ENCODE peak calls at places on chromosome X, in four cellular contexts. Z, U, N and O are unnamed samples.

GRCh38 chrX:24347871-24348270 is 12.6 kb upstream of the SUPT20HL1 start:
- DNase-seq in Z (peak; percentile 8), U (no peak), N (no peak), O (no peak)

GRCh38 chrX:295136-295535 is 14.0 kb downstream of the PLCXD1 start:
- DNase-seq in Z (no peak), U (no peak), N (no peak), O (no peak)

GRCh38 chrX:49673394-49673793 is 22.4 kb downstream of the PAGE1 start:
- DNase-seq in Z (no peak), U (no peak), N (no peak), O (no peak)

GRCh38 chrX:63754141-63754859 is 30.7 kb downstream of the ARHGEF9 start:
- DNase-seq in Z (peak; percentile 15), U (peak; percentile 6), N (no peak), O (no peak)

GRCh38 chrX:3370656-3371055 is 24.2 kb upstream of the MXRA5 start:
- DNase-seq in Z (no peak), U (no peak), N (no peak), O (no peak)

GRCh38 chrX:16601885-16602284 is 48.1 kb upstream of the S100G start:
- DNase-seq in Z (no peak), U (no peak), N (no peak), O (no peak)

GRCh38 chrX:147899715-147900114 is 12.0 kb upstream of the FMR1 start:
- DNase-seq in Z (no peak), U (no peak), N (no peak), O (no peak)

GRCh38 chrX:10265775-10266174 is 109.0 kb downstream of the CLCN4 start:
- DNase-seq in Z (no peak), U (no peak), N (no peak), O (no peak)

GRCh38 chrX:122504026-122504425 is 680.1 kb upstream of the GRIA3 start:
- DNase-seq in Z (no peak), U (no peak), N (no peak), O (no peak)

GRCh38 chrX:17596546-17597205 is 140.6 kb upstream of the SCML1 start:
- DNase-seq in Z (no peak), U (no peak), N (no peak), O (no peak)

GRCh38 chrX:123263246-123263757 is 79.2 kb downstream of the GRIA3 start:
- DNase-seq in Z (no peak), U (no peak), N (no peak), O (no peak)

GRCh38 chrX:74536142-74537010 is 78.0 kb downstream of the RLIM start:
- DNase-seq in Z (peak; percentile 83), U (peak; percentile 30), N (peak; percentile 30), O (no peak)

GRCh38 chrX:34849371-34849770 is 93.2 kb upstream of the FAM47B start:
- DNase-seq in Z (peak; percentile 74), U (no peak), N (no peak), O (no peak)

GRCh38 chrX:39730671-39731389 is 366.9 kb downstream of the BCOR start:
- DNase-seq in Z (peak; percentile 88), U (peak; percentile 72), N (peak; percentile 67), O (peak; percentile 4)

GRCh38 chrX:134004038-134004437 is 18.6 kb upstream of the GPC3 start:
- DNase-seq in Z (peak; percentile 1), U (no peak), N (no peak), O (no peak)

GRCh38 chrX:49844622-49845021 is 15.5 kb downstream of the PAGE4 start:
- DNase-seq in Z (no peak), U (no peak), N (no peak), O (no peak)

GRCh38 chrX:44906041-44906440 is 33.1 kb downstream of the KDM6A start:
- DNase-seq in Z (no peak), U (no peak), N (no peak), O (no peak)

GRCh38 chrX:18643243-18643642 is 28.7 kb downstream of the RS1 start:
- DNase-seq in Z (no peak), U (no peak), N (no peak), O (no peak)

GRCh38 chrX:20906571-20906970 is 467.6 kb upstream of the CNKSR2 start:
- DNase-seq in Z (no peak), U (no peak), N (no peak), O (no peak)

GRCh38 chrX:142663330-142664095 is 362.2 kb upstream of the SPANXN4 start:
- DNase-seq in Z (no peak), U (no peak), N (no peak), O (no peak)

GRCh38 chrX:130728208-130728607 is 174.8 kb downstream of the ENOX2 start:
- DNase-seq in Z (peak; percentile 46), U (no peak), N (no peak), O (no peak)

GRCh38 chrX:38754102-38754790 is 47.0 kb upstream of the MID1IP1 start:
- DNase-seq in Z (peak; percentile 58), U (no peak), N (peak; percentile 39), O (peak; percentile 19)

GRCh38 chrX:12950851-12951589 is 23.9 kb upstream of the TMSB4X start:
- DNase-seq in Z (no peak), U (peak; percentile 78), N (peak; percentile 69), O (peak; percentile 26)

GRCh38 chrX:9315086-9315485 is 149.8 kb upstream of the TBL1X start:
- DNase-seq in Z (peak; percentile 20), U (no peak), N (no peak), O (no peak)

GRCh38 chrX:16946361-16946964 is at the start of gene REPS2:
- DNase-seq in Z (peak; percentile 18), U (peak; percentile 79), N (peak; percentile 95), O (peak; percentile 41)

GRCh38 chrX:21740329-21741274 is 17.3 kb downstream of the SMPX start:
- DNase-seq in Z (no peak), U (no peak), N (no peak), O (peak; percentile 59)

GRCh38 chrX:141669689-141670088 is 28.9 kb downstream of the SPANXD start:
- DNase-seq in Z (no peak), U (no peak), N (no peak), O (no peak)

GRCh38 chrX:129678176-129678880 is 23.6 kb upstream of the APLN start:
- DNase-seq in Z (no peak), U (peak; percentile 61), N (no peak), O (no peak)

GRCh38 chrX:107470971-107471370 is 21.5 kb downstream of the FRMPD3 start:
- DNase-seq in Z (no peak), U (no peak), N (no peak), O (no peak)

GRCh38 chrX:116436358-116436816 is at the start of gene SLC6A14:
- DNase-seq in Z (no peak), U (no peak), N (no peak), O (peak; percentile 49)

GRCh38 chrX:77528034-77528433 is 80.8 kb downstream of the FGF16 start:
- DNase-seq in Z (no peak), U (no peak), N (peak; percentile 24), O (no peak)

GRCh38 chrX:7139202-7140081 is 8.1 kb upstream of the STS start:
- DNase-seq in Z (peak; percentile 92), U (no peak), N (no peak), O (no peak)

GRCh38 chrX:33194876-33195433 is 16.4 kb downstream of the DMD start:
- DNase-seq in Z (peak; percentile 33), U (no peak), N (no peak), O (no peak)
- TF ChIP-seq MAZ in Z (no peak), U (no peak), N (no peak), O (no peak)

GRCh38 chrX:101419489-101419888 is 11.5 kb downstream of the HNRNPH2 start:
- DNase-seq in Z (no peak), U (no peak), N (no peak), O (no peak)

GRCh38 chrX:101415180-101416130 is 7.4 kb downstream of the HNRNPH2 start:
- DNase-seq in Z (peak; percentile 84), U (peak; percentile 57), N (peak; percentile 49), O (peak; percentile 14)

GRCh38 chrX:101417190-101417589 is 9.2 kb downstream of the HNRNPH2 start:
- DNase-seq in Z (no peak), U (no peak), N (no peak), O (no peak)

GRCh38 chrX:101416691-101417090 is 8.7 kb downstream of the HNRNPH2 start:
- DNase-seq in Z (no peak), U (no peak), N (no peak), O (no peak)

DNA sequence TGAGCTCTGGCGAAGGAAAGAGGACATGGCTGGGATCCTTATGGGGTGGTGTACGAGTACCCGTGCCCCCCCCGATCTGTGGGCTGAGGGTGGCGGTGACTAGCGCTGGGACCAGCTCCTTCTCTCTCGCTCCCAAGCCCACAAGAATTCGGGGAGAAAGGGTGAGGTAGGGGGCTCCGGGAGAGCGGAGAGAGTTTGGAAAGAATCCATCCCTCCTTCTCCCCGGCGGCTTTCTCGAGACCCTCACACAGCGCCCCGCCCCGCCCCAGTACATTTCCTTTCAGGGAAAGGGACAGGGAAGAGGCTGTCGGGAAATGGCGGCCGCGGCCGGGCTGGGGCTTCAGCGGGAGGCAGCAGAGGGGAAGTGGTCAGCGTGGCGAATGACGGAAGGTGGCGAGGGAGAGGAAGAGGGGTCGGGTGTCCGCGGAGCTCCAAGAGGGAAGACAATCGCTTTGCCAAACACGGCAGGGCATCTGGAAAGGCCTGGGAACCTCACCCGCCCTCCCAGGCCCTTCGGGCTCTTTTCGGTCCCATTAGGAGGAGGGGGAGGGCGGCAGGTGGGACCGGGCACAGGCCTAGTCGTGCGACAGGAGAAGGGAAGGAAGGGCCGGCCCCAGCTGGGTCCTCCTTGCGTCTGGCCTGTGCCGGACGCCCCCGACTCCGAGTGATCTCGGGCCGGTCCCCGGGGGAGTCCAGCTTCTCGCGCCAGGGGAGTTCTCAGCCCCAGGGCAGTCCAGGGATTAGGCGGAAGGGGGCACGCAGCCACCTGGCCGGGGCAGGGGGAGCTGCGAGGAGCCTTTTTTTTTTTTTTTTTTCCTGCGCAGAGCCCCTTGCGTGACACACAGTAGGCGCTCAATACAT is 10.2 kb downstream of the HNRNPH2 start:
- DNase-seq in Z (no peak), U (no peak), N (no peak), O (no peak)
- TF ChIP-seq MAZ in Z (no peak), U (no peak), N (no peak), O (no peak)

DNA sequence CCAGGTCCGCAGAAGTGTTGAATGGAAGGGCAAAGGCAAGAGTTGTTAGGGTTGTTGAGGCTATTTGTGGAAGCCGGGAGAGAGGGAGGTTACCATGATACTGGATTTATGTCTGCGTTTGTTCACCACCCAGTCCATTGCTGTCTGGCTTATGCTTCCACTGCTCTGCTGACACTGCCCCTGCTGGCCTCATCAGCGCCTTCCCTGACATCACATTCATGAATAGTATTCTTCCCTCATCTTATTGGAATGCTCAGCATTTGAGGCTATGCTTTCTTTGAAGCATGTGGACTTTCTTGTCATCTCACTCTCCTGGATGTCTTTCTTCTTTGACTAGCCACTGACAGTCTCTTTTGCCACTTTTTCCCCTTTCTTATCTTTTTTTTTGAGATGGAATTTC is 10.3 kb downstream of the GNL3L start:
- DNase-seq in Z (peak; percentile 72), U (no peak), N (no peak), O (no peak)
- TF ChIP-seq MAZ in Z (no peak), U (no peak), N (no peak), O (no peak)

GRCh38 chrX:153684447-153685178 is 3.1 kb upstream of the SLC6A8 start:
- DNase-seq in Z (no peak), U (no peak), N (no peak), O (peak; percentile 43)
- TF ChIP-seq MAZ in Z (no peak), U (no peak), N (no peak), O (no peak)